ENCODE peak calls at places on chromosomes 1 and 21, in ten cellular contexts. One of them, this sample, is unnamed.

GRCh38 chr21:27564684-27565280 is 597.9 kb upstream of the ADAMTS5 start:
- DNase-seq in cerebellar nuclear complex: peak
- DNase-seq in stimulated activated CD4-positive, alpha-beta T cell treated with anti-CD3 and anti-CD28 coated beads, Interleukin-15, amount 100 ng/mL, for 24 hours: peak
- DNase-seq in activated naive CD4-positive, alpha-beta T cell: no peak
- DNase-seq in DMS79 treated with DMSO at 0.1 percent for 48 hours: no peak
- DNase-seq in ELR: peak
- DNase-seq in kidney tubule cell: peak
- DNase-seq in activated CD8-positive, alpha-beta memory T cell treated with anti-CD3 and anti-CD28 coated beads, Interleukin-2, amount 10 ng/mL, durations not matched to agents 7 days and 5 days: no peak
- DNase-seq in activated CD4-positive, alpha-beta T cell treated with anti-CD3 and anti-CD28 coated beads for 1 hour: no peak
- DNase-seq in GM10248: no peak
- DNase-seq in this sample: no peak

GRCh38 chr1:3022976-3023375 is 1.7 kb downstream of the ACTRT2 start:
- DNase-seq in cerebellar nuclear complex: no peak
- DNase-seq in stimulated activated CD4-positive, alpha-beta T cell treated with anti-CD3 and anti-CD28 coated beads, Interleukin-15, amount 100 ng/mL, for 24 hours: no peak
- DNase-seq in activated naive CD4-positive, alpha-beta T cell: no peak
- DNase-seq in DMS79 treated with DMSO at 0.1 percent for 48 hours: no peak
- DNase-seq in ELR: no peak
- DNase-seq in kidney tubule cell: no peak
- DNase-seq in activated CD8-positive, alpha-beta memory T cell treated with anti-CD3 and anti-CD28 coated beads, Interleukin-2, amount 10 ng/mL, durations not matched to agents 7 days and 5 days: no peak
- DNase-seq in activated CD4-positive, alpha-beta T cell treated with anti-CD3 and anti-CD28 coated beads for 1 hour: no peak
- DNase-seq in GM10248: no peak
- DNase-seq in this sample: no peak

GRCh38 chr1:2555634-2556276 is 416 bp upstream of the TNFRSF14 start:
- DNase-seq in cerebellar nuclear complex: no peak
- DNase-seq in stimulated activated CD4-positive, alpha-beta T cell treated with anti-CD3 and anti-CD28 coated beads, Interleukin-15, amount 100 ng/mL, for 24 hours: peak
- DNase-seq in activated naive CD4-positive, alpha-beta T cell: peak
- DNase-seq in DMS79 treated with DMSO at 0.1 percent for 48 hours: peak
- DNase-seq in ELR: peak
- DNase-seq in kidney tubule cell: peak
- DNase-seq in activated CD8-positive, alpha-beta memory T cell treated with anti-CD3 and anti-CD28 coated beads, Interleukin-2, amount 10 ng/mL, durations not matched to agents 7 days and 5 days: peak
- DNase-seq in activated CD4-positive, alpha-beta T cell treated with anti-CD3 and anti-CD28 coated beads for 1 hour: peak
- DNase-seq in GM10248: peak
- DNase-seq in this sample: peak

GRCh38 chr1:225926551-225927113 is 2.6 kb upstream of the PYCR2 start:
- DNase-seq in cerebellar nuclear complex: no peak
- DNase-seq in stimulated activated CD4-positive, alpha-beta T cell treated with anti-CD3 and anti-CD28 coated beads, Interleukin-15, amount 100 ng/mL, for 24 hours: no peak
- DNase-seq in activated naive CD4-positive, alpha-beta T cell: no peak
- DNase-seq in DMS79 treated with DMSO at 0.1 percent for 48 hours: no peak
- DNase-seq in ELR: peak
- DNase-seq in kidney tubule cell: peak
- DNase-seq in activated CD8-positive, alpha-beta memory T cell treated with anti-CD3 and anti-CD28 coated beads, Interleukin-2, amount 10 ng/mL, durations not matched to agents 7 days and 5 days: no peak
- DNase-seq in activated CD4-positive, alpha-beta T cell treated with anti-CD3 and anti-CD28 coated beads for 1 hour: no peak
- DNase-seq in GM10248: no peak
- DNase-seq in this sample: no peak

GRCh38 chr1:235513495-235514366 is 9.5 kb upstream of the B3GALNT2 start:
- DNase-seq in cerebellar nuclear complex: peak
- DNase-seq in stimulated activated CD4-positive, alpha-beta T cell treated with anti-CD3 and anti-CD28 coated beads, Interleukin-15, amount 100 ng/mL, for 24 hours: peak
- DNase-seq in activated naive CD4-positive, alpha-beta T cell: no peak
- DNase-seq in DMS79 treated with DMSO at 0.1 percent for 48 hours: peak
- DNase-seq in ELR: peak
- DNase-seq in kidney tubule cell: peak
- DNase-seq in activated CD8-positive, alpha-beta memory T cell treated with anti-CD3 and anti-CD28 coated beads, Interleukin-2, amount 10 ng/mL, durations not matched to agents 7 days and 5 days: no peak
- DNase-seq in activated CD4-positive, alpha-beta T cell treated with anti-CD3 and anti-CD28 coated beads for 1 hour: no peak
- DNase-seq in GM10248: peak
- DNase-seq in this sample: no peak

GRCh38 chr1:155888481-155888880 is 22.7 kb downstream of the RIT1 start:
- DNase-seq in cerebellar nuclear complex: no peak
- DNase-seq in stimulated activated CD4-positive, alpha-beta T cell treated with anti-CD3 and anti-CD28 coated beads, Interleukin-15, amount 100 ng/mL, for 24 hours: no peak
- DNase-seq in activated naive CD4-positive, alpha-beta T cell: no peak
- DNase-seq in DMS79 treated with DMSO at 0.1 percent for 48 hours: no peak
- DNase-seq in ELR: no peak
- DNase-seq in kidney tubule cell: no peak
- DNase-seq in activated CD8-positive, alpha-beta memory T cell treated with anti-CD3 and anti-CD28 coated beads, Interleukin-2, amount 10 ng/mL, durations not matched to agents 7 days and 5 days: no peak
- DNase-seq in activated CD4-positive, alpha-beta T cell treated with anti-CD3 and anti-CD28 coated beads for 1 hour: no peak
- DNase-seq in GM10248: no peak
- DNase-seq in this sample: no peak

GRCh38 chr1:17338706-17339493 is 30.9 kb downstream of the PADI4 start:
- DNase-seq in cerebellar nuclear complex: no peak
- DNase-seq in stimulated activated CD4-positive, alpha-beta T cell treated with anti-CD3 and anti-CD28 coated beads, Interleukin-15, amount 100 ng/mL, for 24 hours: no peak
- DNase-seq in activated naive CD4-positive, alpha-beta T cell: no peak
- DNase-seq in DMS79 treated with DMSO at 0.1 percent for 48 hours: peak
- DNase-seq in ELR: no peak
- DNase-seq in kidney tubule cell: no peak
- DNase-seq in activated CD8-positive, alpha-beta memory T cell treated with anti-CD3 and anti-CD28 coated beads, Interleukin-2, amount 10 ng/mL, durations not matched to agents 7 days and 5 days: no peak
- DNase-seq in activated CD4-positive, alpha-beta T cell treated with anti-CD3 and anti-CD28 coated beads for 1 hour: no peak
- DNase-seq in GM10248: no peak
- DNase-seq in this sample: no peak

GRCh38 chr1:224622831-224623230 is 6.7 kb downstream of the CNIH3 start:
- DNase-seq in cerebellar nuclear complex: no peak
- DNase-seq in stimulated activated CD4-positive, alpha-beta T cell treated with anti-CD3 and anti-CD28 coated beads, Interleukin-15, amount 100 ng/mL, for 24 hours: no peak
- DNase-seq in activated naive CD4-positive, alpha-beta T cell: no peak
- DNase-seq in DMS79 treated with DMSO at 0.1 percent for 48 hours: no peak
- DNase-seq in ELR: peak
- DNase-seq in kidney tubule cell: no peak
- DNase-seq in activated CD8-positive, alpha-beta memory T cell treated with anti-CD3 and anti-CD28 coated beads, Interleukin-2, amount 10 ng/mL, durations not matched to agents 7 days and 5 days: no peak
- DNase-seq in activated CD4-positive, alpha-beta T cell treated with anti-CD3 and anti-CD28 coated beads for 1 hour: no peak
- DNase-seq in GM10248: no peak
- DNase-seq in this sample: no peak

GRCh38 chr1:68221971-68222355 is 10.4 kb downstream of the WLS start:
- DNase-seq in cerebellar nuclear complex: no peak
- DNase-seq in stimulated activated CD4-positive, alpha-beta T cell treated with anti-CD3 and anti-CD28 coated beads, Interleukin-15, amount 100 ng/mL, for 24 hours: no peak
- DNase-seq in activated naive CD4-positive, alpha-beta T cell: no peak
- DNase-seq in DMS79 treated with DMSO at 0.1 percent for 48 hours: no peak
- DNase-seq in ELR: peak
- DNase-seq in kidney tubule cell: no peak
- DNase-seq in activated CD8-positive, alpha-beta memory T cell treated with anti-CD3 and anti-CD28 coated beads, Interleukin-2, amount 10 ng/mL, durations not matched to agents 7 days and 5 days: no peak
- DNase-seq in activated CD4-positive, alpha-beta T cell treated with anti-CD3 and anti-CD28 coated beads for 1 hour: no peak
- DNase-seq in GM10248: no peak
- DNase-seq in this sample: no peak

GRCh38 chr1:3063379-3064295 is 5.4 kb upstream of the PRDM16 start:
- DNase-seq in cerebellar nuclear complex: no peak
- DNase-seq in stimulated activated CD4-positive, alpha-beta T cell treated with anti-CD3 and anti-CD28 coated beads, Interleukin-15, amount 100 ng/mL, for 24 hours: no peak
- DNase-seq in activated naive CD4-positive, alpha-beta T cell: no peak
- DNase-seq in DMS79 treated with DMSO at 0.1 percent for 48 hours: no peak
- DNase-seq in ELR: no peak
- DNase-seq in kidney tubule cell: no peak
- DNase-seq in activated CD8-positive, alpha-beta memory T cell treated with anti-CD3 and anti-CD28 coated beads, Interleukin-2, amount 10 ng/mL, durations not matched to agents 7 days and 5 days: no peak
- DNase-seq in activated CD4-positive, alpha-beta T cell treated with anti-CD3 and anti-CD28 coated beads for 1 hour: no peak
- DNase-seq in GM10248: no peak
- DNase-seq in this sample: no peak

GRCh38 chr1:15322648-15323350 is 75.8 kb downstream of the FHAD1 start:
- DNase-seq in cerebellar nuclear complex: no peak
- DNase-seq in stimulated activated CD4-positive, alpha-beta T cell treated with anti-CD3 and anti-CD28 coated beads, Interleukin-15, amount 100 ng/mL, for 24 hours: peak
- DNase-seq in activated naive CD4-positive, alpha-beta T cell: no peak
- DNase-seq in DMS79 treated with DMSO at 0.1 percent for 48 hours: no peak
- DNase-seq in ELR: peak
- DNase-seq in kidney tubule cell: no peak
- DNase-seq in activated CD8-positive, alpha-beta memory T cell treated with anti-CD3 and anti-CD28 coated beads, Interleukin-2, amount 10 ng/mL, durations not matched to agents 7 days and 5 days: no peak
- DNase-seq in activated CD4-positive, alpha-beta T cell treated with anti-CD3 and anti-CD28 coated beads for 1 hour: no peak
- DNase-seq in GM10248: no peak
- DNase-seq in this sample: no peak

GRCh38 chr1:15207031-15207828 is 39.8 kb upstream of the FHAD1 start:
- DNase-seq in cerebellar nuclear complex: no peak
- DNase-seq in stimulated activated CD4-positive, alpha-beta T cell treated with anti-CD3 and anti-CD28 coated beads, Interleukin-15, amount 100 ng/mL, for 24 hours: no peak
- DNase-seq in activated naive CD4-positive, alpha-beta T cell: no peak
- DNase-seq in DMS79 treated with DMSO at 0.1 percent for 48 hours: no peak
- DNase-seq in ELR: no peak
- DNase-seq in kidney tubule cell: no peak
- DNase-seq in activated CD8-positive, alpha-beta memory T cell treated with anti-CD3 and anti-CD28 coated beads, Interleukin-2, amount 10 ng/mL, durations not matched to agents 7 days and 5 days: no peak
- DNase-seq in activated CD4-positive, alpha-beta T cell treated with anti-CD3 and anti-CD28 coated beads for 1 hour: no peak
- DNase-seq in GM10248: no peak
- DNase-seq in this sample: no peak

GRCh38 chr1:31745071-31745897 is 18.9 kb downstream of the ADGRB2 start:
- DNase-seq in cerebellar nuclear complex: no peak
- DNase-seq in stimulated activated CD4-positive, alpha-beta T cell treated with anti-CD3 and anti-CD28 coated beads, Interleukin-15, amount 100 ng/mL, for 24 hours: peak
- DNase-seq in activated naive CD4-positive, alpha-beta T cell: no peak
- DNase-seq in DMS79 treated with DMSO at 0.1 percent for 48 hours: peak
- DNase-seq in ELR: peak
- DNase-seq in kidney tubule cell: peak
- DNase-seq in activated CD8-positive, alpha-beta memory T cell treated with anti-CD3 and anti-CD28 coated beads, Interleukin-2, amount 10 ng/mL, durations not matched to agents 7 days and 5 days: peak
- DNase-seq in activated CD4-positive, alpha-beta T cell treated with anti-CD3 and anti-CD28 coated beads for 1 hour: no peak
- DNase-seq in GM10248: peak
- DNase-seq in this sample: peak

GRCh38 chr21:27734146-27734545 is 767.3 kb upstream of the ADAMTS5 start:
- DNase-seq in cerebellar nuclear complex: no peak
- DNase-seq in stimulated activated CD4-positive, alpha-beta T cell treated with anti-CD3 and anti-CD28 coated beads, Interleukin-15, amount 100 ng/mL, for 24 hours: no peak
- DNase-seq in activated naive CD4-positive, alpha-beta T cell: no peak
- DNase-seq in DMS79 treated with DMSO at 0.1 percent for 48 hours: no peak
- DNase-seq in ELR: peak
- DNase-seq in kidney tubule cell: peak
- DNase-seq in activated CD8-positive, alpha-beta memory T cell treated with anti-CD3 and anti-CD28 coated beads, Interleukin-2, amount 10 ng/mL, durations not matched to agents 7 days and 5 days: no peak
- DNase-seq in activated CD4-positive, alpha-beta T cell treated with anti-CD3 and anti-CD28 coated beads for 1 hour: no peak
- DNase-seq in GM10248: no peak
- DNase-seq in this sample: no peak

GRCh38 chr21:42652527-42653491 is 612 bp upstream of the PDE9A start:
- DNase-seq in cerebellar nuclear complex: peak
- DNase-seq in stimulated activated CD4-positive, alpha-beta T cell treated with anti-CD3 and anti-CD28 coated beads, Interleukin-15, amount 100 ng/mL, for 24 hours: no peak
- DNase-seq in activated naive CD4-positive, alpha-beta T cell: no peak
- DNase-seq in DMS79 treated with DMSO at 0.1 percent for 48 hours: no peak
- DNase-seq in ELR: peak
- DNase-seq in kidney tubule cell: peak
- DNase-seq in activated CD8-positive, alpha-beta memory T cell treated with anti-CD3 and anti-CD28 coated beads, Interleukin-2, amount 10 ng/mL, durations not matched to agents 7 days and 5 days: no peak
- DNase-seq in activated CD4-positive, alpha-beta T cell treated with anti-CD3 and anti-CD28 coated beads for 1 hour: no peak
- DNase-seq in GM10248: no peak
- DNase-seq in this sample: no peak